ENCODE peak calls at places on chromosome 18, in ten cellular contexts. One of them, this sample, is unnamed.

GRCh38 chr18:66682855-66683322 is 79.0 kb upstream of the CDH19 start:
- DNase-seq in activated B cell treated with CpG ODN at 0.5 μM for 24 hours: no peak
- DNase-seq in progenitor cell of endocrine pancreas: no peak
- DNase-seq in stomach: no peak
- DNase-seq in foreskin keratinocyte: no peak
- DNase-seq in thoracic aorta: no peak
- DNase-seq in heart left ventricle: no peak
- DNase-seq in CD8-positive, alpha-beta T cell: no peak
- DNase-seq in tibial nerve: no peak
- DNase-seq in astrocyte of the spinal cord: peak
- DNase-seq in this sample: no peak

GRCh38 chr18:52484977-52485376 is 145.0 kb downstream of the DCC start:
- DNase-seq in stomach: no peak
- DNase-seq in tibial nerve: no peak
- DNase-seq in heart left ventricle: no peak
- DNase-seq in thoracic aorta: no peak
- DNase-seq in progenitor cell of endocrine pancreas: no peak
- DNase-seq in astrocyte of the spinal cord: no peak
- DNase-seq in activated B cell treated with CpG ODN at 0.5 μM for 24 hours: no peak
- DNase-seq in foreskin keratinocyte: no peak
- DNase-seq in CD8-positive, alpha-beta T cell: no peak
- DNase-seq in this sample: no peak

GRCh38 chr18:46868171-46868921 is 49.0 kb downstream of the PIAS2 start:
- DNase-seq in thoracic aorta: no peak
- DNase-seq in stomach: no peak
- DNase-seq in astrocyte of the spinal cord: no peak
- DNase-seq in tibial nerve: no peak
- DNase-seq in activated B cell treated with CpG ODN at 0.5 μM for 24 hours: no peak
- DNase-seq in heart left ventricle: no peak
- DNase-seq in progenitor cell of endocrine pancreas: no peak
- DNase-seq in CD8-positive, alpha-beta T cell: no peak
- DNase-seq in foreskin keratinocyte: no peak
- DNase-seq in this sample: no peak

GRCh38 chr18:3256693-3257626 is 5.0 kb upstream of the MYL12B start:
- DNase-seq in tibial nerve: no peak
- DNase-seq in activated B cell treated with CpG ODN at 0.5 μM for 24 hours: no peak
- DNase-seq in CD8-positive, alpha-beta T cell: no peak
- DNase-seq in stomach: peak
- DNase-seq in progenitor cell of endocrine pancreas: no peak
- DNase-seq in astrocyte of the spinal cord: peak
- DNase-seq in thoracic aorta: no peak
- DNase-seq in heart left ventricle: no peak
- DNase-seq in foreskin keratinocyte: no peak
- DNase-seq in this sample: no peak

GRCh38 chr18:10051877-10052631 is 138.2 kb downstream of the VAPA start:
- DNase-seq in progenitor cell of endocrine pancreas: no peak
- DNase-seq in CD8-positive, alpha-beta T cell: no peak
- DNase-seq in astrocyte of the spinal cord: peak
- DNase-seq in heart left ventricle: peak
- DNase-seq in thoracic aorta: no peak
- DNase-seq in foreskin keratinocyte: no peak
- DNase-seq in activated B cell treated with CpG ODN at 0.5 μM for 24 hours: no peak
- DNase-seq in stomach: peak
- DNase-seq in tibial nerve: peak
- DNase-seq in this sample: no peak

GRCh38 chr18:76251691-76252090 is 243.4 kb downstream of the ZNF516 start:
- DNase-seq in tibial nerve: no peak
- DNase-seq in activated B cell treated with CpG ODN at 0.5 μM for 24 hours: no peak
- DNase-seq in progenitor cell of endocrine pancreas: no peak
- DNase-seq in foreskin keratinocyte: no peak
- DNase-seq in stomach: no peak
- DNase-seq in CD8-positive, alpha-beta T cell: no peak
- DNase-seq in heart left ventricle: no peak
- DNase-seq in thoracic aorta: no peak
- DNase-seq in astrocyte of the spinal cord: no peak
- DNase-seq in this sample: no peak

GRCh38 chr18:45121146-45121545 is 440.5 kb downstream of the SETBP1 start:
- DNase-seq in heart left ventricle: no peak
- DNase-seq in thoracic aorta: no peak
- DNase-seq in activated B cell treated with CpG ODN at 0.5 μM for 24 hours: no peak
- DNase-seq in astrocyte of the spinal cord: no peak
- DNase-seq in stomach: no peak
- DNase-seq in foreskin keratinocyte: no peak
- DNase-seq in progenitor cell of endocrine pancreas: no peak
- DNase-seq in tibial nerve: no peak
- DNase-seq in CD8-positive, alpha-beta T cell: no peak
- DNase-seq in this sample: no peak

GRCh38 chr18:59232309-59233016 is 12.5 kb downstream of the GRP start:
- DNase-seq in tibial nerve: no peak
- DNase-seq in activated B cell treated with CpG ODN at 0.5 μM for 24 hours: no peak
- DNase-seq in heart left ventricle: no peak
- DNase-seq in astrocyte of the spinal cord: no peak
- DNase-seq in progenitor cell of endocrine pancreas: no peak
- DNase-seq in stomach: no peak
- DNase-seq in CD8-positive, alpha-beta T cell: no peak
- DNase-seq in foreskin keratinocyte: peak
- DNase-seq in thoracic aorta: no peak
- DNase-seq in this sample: no peak

GRCh38 chr18:67104700-67105284 is 411.7 kb downstream of the DSEL start:
- DNase-seq in activated B cell treated with CpG ODN at 0.5 μM for 24 hours: no peak
- DNase-seq in astrocyte of the spinal cord: peak
- DNase-seq in foreskin keratinocyte: peak
- DNase-seq in progenitor cell of endocrine pancreas: peak
- DNase-seq in CD8-positive, alpha-beta T cell: peak
- DNase-seq in thoracic aorta: peak
- DNase-seq in heart left ventricle: peak
- DNase-seq in tibial nerve: peak
- DNase-seq in stomach: peak
- DNase-seq in this sample: peak

GRCh38 chr18:48790226-48790863 is 160.4 kb downstream of the SMAD7 start:
- DNase-seq in stomach: peak
- DNase-seq in progenitor cell of endocrine pancreas: no peak
- DNase-seq in tibial nerve: peak
- DNase-seq in activated B cell treated with CpG ODN at 0.5 μM for 24 hours: peak
- DNase-seq in thoracic aorta: peak
- DNase-seq in astrocyte of the spinal cord: peak
- DNase-seq in foreskin keratinocyte: no peak
- DNase-seq in CD8-positive, alpha-beta T cell: no peak
- DNase-seq in heart left ventricle: peak
- DNase-seq in this sample: no peak

GRCh38 chr18:34978953-34979608 is 62.1 kb upstream of the MAPRE2 start:
- DNase-seq in heart left ventricle: peak
- DNase-seq in tibial nerve: no peak
- DNase-seq in thoracic aorta: peak
- DNase-seq in astrocyte of the spinal cord: peak
- DNase-seq in CD8-positive, alpha-beta T cell: peak
- DNase-seq in stomach: peak
- DNase-seq in foreskin keratinocyte: peak
- DNase-seq in progenitor cell of endocrine pancreas: peak
- DNase-seq in activated B cell treated with CpG ODN at 0.5 μM for 24 hours: peak
- DNase-seq in this sample: no peak

GRCh38 chr18:34097312-34097711 is 127.4 kb downstream of the NOL4 start:
- DNase-seq in heart left ventricle: no peak
- DNase-seq in progenitor cell of endocrine pancreas: no peak
- DNase-seq in foreskin keratinocyte: no peak
- DNase-seq in CD8-positive, alpha-beta T cell: no peak
- DNase-seq in astrocyte of the spinal cord: no peak
- DNase-seq in stomach: no peak
- DNase-seq in thoracic aorta: no peak
- DNase-seq in activated B cell treated with CpG ODN at 0.5 μM for 24 hours: no peak
- DNase-seq in tibial nerve: no peak
- DNase-seq in this sample: no peak

GRCh38 chr18:32711862-32712261 is 61.0 kb downstream of the KLHL14 start:
- DNase-seq in stomach: no peak
- DNase-seq in foreskin keratinocyte: no peak
- DNase-seq in CD8-positive, alpha-beta T cell: no peak
- DNase-seq in progenitor cell of endocrine pancreas: no peak
- DNase-seq in astrocyte of the spinal cord: no peak
- DNase-seq in tibial nerve: no peak
- DNase-seq in thoracic aorta: no peak
- DNase-seq in heart left ventricle: no peak
- DNase-seq in activated B cell treated with CpG ODN at 0.5 μM for 24 hours: no peak
- DNase-seq in this sample: no peak

GRCh38 chr18:32712860-32713259 is 60.0 kb downstream of the KLHL14 start:
- DNase-seq in progenitor cell of endocrine pancreas: no peak
- DNase-seq in CD8-positive, alpha-beta T cell: no peak
- DNase-seq in tibial nerve: no peak
- DNase-seq in foreskin keratinocyte: no peak
- DNase-seq in heart left ventricle: no peak
- DNase-seq in thoracic aorta: no peak
- DNase-seq in activated B cell treated with CpG ODN at 0.5 μM for 24 hours: no peak
- DNase-seq in stomach: no peak
- DNase-seq in astrocyte of the spinal cord: no peak
- DNase-seq in this sample: no peak

GRCh38 chr18:32717151-32717550 is 55.7 kb downstream of the KLHL14 start:
- DNase-seq in foreskin keratinocyte: no peak
- DNase-seq in activated B cell treated with CpG ODN at 0.5 μM for 24 hours: no peak
- DNase-seq in astrocyte of the spinal cord: no peak
- DNase-seq in tibial nerve: no peak
- DNase-seq in thoracic aorta: no peak
- DNase-seq in heart left ventricle: no peak
- DNase-seq in CD8-positive, alpha-beta T cell: no peak
- DNase-seq in progenitor cell of endocrine pancreas: no peak
- DNase-seq in stomach: no peak
- DNase-seq in this sample: no peak

DNA sequence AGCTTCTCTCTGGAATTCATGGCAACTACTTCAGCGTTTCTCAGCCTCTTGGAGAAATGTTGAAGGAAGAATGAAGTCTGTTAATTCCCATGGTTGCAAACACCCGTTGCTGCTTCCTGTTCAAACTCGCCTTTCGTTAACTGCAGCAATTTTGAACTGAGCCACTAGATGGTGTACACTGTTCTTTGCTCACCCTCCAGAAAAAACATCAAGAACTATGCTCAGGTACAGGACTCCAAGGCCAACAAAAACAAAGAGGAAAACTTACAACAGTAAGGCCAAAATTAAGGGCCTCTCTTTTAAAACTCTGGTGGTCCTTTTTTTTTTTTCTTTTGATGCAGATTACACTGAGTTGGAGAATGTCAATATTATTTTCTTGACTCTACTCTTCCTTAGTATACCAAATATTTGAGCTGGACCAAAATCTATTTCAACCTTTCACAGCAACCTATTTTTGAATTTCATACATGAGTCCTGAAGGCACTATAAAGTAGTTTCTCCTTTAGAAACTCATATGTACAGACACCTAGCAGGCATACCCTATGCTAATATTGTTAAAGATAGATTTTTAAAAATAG is 58.2 kb downstream of the KLHL14 start:
- DNase-seq in CD8-positive, alpha-beta T cell: no peak
- DNase-seq in tibial nerve: no peak
- DNase-seq in astrocyte of the spinal cord: peak
- DNase-seq in heart left ventricle: peak
- DNase-seq in foreskin keratinocyte: peak
- DNase-seq in progenitor cell of endocrine pancreas: peak
- DNase-seq in stomach: peak
- DNase-seq in thoracic aorta: no peak
- DNase-seq in activated B cell treated with CpG ODN at 0.5 μM for 24 hours: no peak
- DNase-seq in this sample: no peak
- TF ChIP-seq CTCF in CD8-positive, alpha-beta T cell: peak
- TF ChIP-seq CTCF in tibial nerve: peak
- TF ChIP-seq CTCF in astrocyte of the spinal cord: peak
- TF ChIP-seq CTCF in heart left ventricle: peak
- TF ChIP-seq CTCF in foreskin keratinocyte: peak
- TF ChIP-seq CTCF in progenitor cell of endocrine pancreas: peak
- TF ChIP-seq CTCF in stomach: peak
- TF ChIP-seq CTCF in thoracic aorta: peak
- TF ChIP-seq CTCF in activated B cell treated with CpG ODN at 0.5 μM for 24 hours: peak
- TF ChIP-seq CTCF in this sample: peak

GRCh38 chr18:55384551-55385275 is 203.3 kb downstream of the TCF4 start:
- DNase-seq in thoracic aorta: no peak
- DNase-seq in CD8-positive, alpha-beta T cell: no peak
- DNase-seq in stomach: no peak
- DNase-seq in tibial nerve: no peak
- DNase-seq in foreskin keratinocyte: peak
- DNase-seq in progenitor cell of endocrine pancreas: no peak
- DNase-seq in activated B cell treated with CpG ODN at 0.5 μM for 24 hours: no peak
- DNase-seq in astrocyte of the spinal cord: peak
- DNase-seq in heart left ventricle: no peak
- DNase-seq in this sample: no peak
- TF ChIP-seq CTCF in thoracic aorta: no peak
- TF ChIP-seq CTCF in CD8-positive, alpha-beta T cell: no peak
- TF ChIP-seq CTCF in stomach: no peak
- TF ChIP-seq CTCF in tibial nerve: peak
- TF ChIP-seq CTCF in foreskin keratinocyte: peak
- TF ChIP-seq CTCF in progenitor cell of endocrine pancreas: peak
- TF ChIP-seq CTCF in activated B cell treated with CpG ODN at 0.5 μM for 24 hours: no peak
- TF ChIP-seq CTCF in astrocyte of the spinal cord: peak
- TF ChIP-seq CTCF in heart left ventricle: peak
- TF ChIP-seq CTCF in this sample: peak

GRCh38 chr18:27361477-27361876 is 176.4 kb upstream of the CHST9 start:
- DNase-seq in foreskin keratinocyte: no peak
- DNase-seq in activated B cell treated with CpG ODN at 0.5 μM for 24 hours: no peak
- DNase-seq in progenitor cell of endocrine pancreas: no peak
- DNase-seq in astrocyte of the spinal cord: no peak
- DNase-seq in heart left ventricle: no peak
- DNase-seq in tibial nerve: no peak
- DNase-seq in stomach: no peak
- DNase-seq in thoracic aorta: no peak
- DNase-seq in CD8-positive, alpha-beta T cell: no peak
- DNase-seq in this sample: no peak

GRCh38 chr18:27366151-27366550 is 181.0 kb upstream of the CHST9 start:
- DNase-seq in CD8-positive, alpha-beta T cell: no peak
- DNase-seq in heart left ventricle: no peak
- DNase-seq in foreskin keratinocyte: no peak
- DNase-seq in astrocyte of the spinal cord: no peak
- DNase-seq in tibial nerve: no peak
- DNase-seq in thoracic aorta: no peak
- DNase-seq in activated B cell treated with CpG ODN at 0.5 μM for 24 hours: no peak
- DNase-seq in progenitor cell of endocrine pancreas: no peak
- DNase-seq in stomach: no peak
- DNase-seq in this sample: no peak

GRCh38 chr18:27363918-27364317 is 178.8 kb upstream of the CHST9 start:
- DNase-seq in CD8-positive, alpha-beta T cell: no peak
- DNase-seq in tibial nerve: no peak
- DNase-seq in foreskin keratinocyte: no peak
- DNase-seq in thoracic aorta: no peak
- DNase-seq in progenitor cell of endocrine pancreas: no peak
- DNase-seq in activated B cell treated with CpG ODN at 0.5 μM for 24 hours: no peak
- DNase-seq in astrocyte of the spinal cord: peak
- DNase-seq in heart left ventricle: no peak
- DNase-seq in stomach: no peak
- DNase-seq in this sample: no peak
- TF ChIP-seq CTCF in CD8-positive, alpha-beta T cell: no peak
- TF ChIP-seq CTCF in tibial nerve: no peak
- TF ChIP-seq CTCF in foreskin keratinocyte: peak
- TF ChIP-seq CTCF in thoracic aorta: no peak
- TF ChIP-seq CTCF in progenitor cell of endocrine pancreas: peak
- TF ChIP-seq CTCF in activated B cell treated with CpG ODN at 0.5 μM for 24 hours: no peak
- TF ChIP-seq CTCF in astrocyte of the spinal cord: peak
- TF ChIP-seq CTCF in heart left ventricle: peak
- TF ChIP-seq CTCF in stomach: no peak
- TF ChIP-seq CTCF in this sample: peak

DNA sequence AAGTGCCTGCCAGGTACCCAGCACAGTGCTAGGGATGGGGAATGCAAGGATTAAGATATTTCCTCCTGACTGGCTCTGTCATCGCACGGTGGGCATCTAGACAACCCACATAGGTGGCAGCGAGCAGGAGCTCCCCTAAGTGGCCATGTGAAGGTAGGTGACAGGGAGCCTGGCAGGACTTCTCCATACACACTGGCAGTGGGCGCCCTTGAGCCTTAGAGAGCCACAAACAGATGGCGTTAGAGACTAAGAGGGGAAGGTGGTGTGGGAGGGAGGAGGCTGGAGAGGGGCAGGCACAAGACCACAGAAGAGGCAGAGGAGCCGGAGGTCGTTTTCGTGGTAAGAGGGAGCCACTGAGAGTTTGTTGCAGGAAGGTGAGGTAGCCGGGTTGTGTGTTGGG is 15.2 kb downstream of the PRELID3A start:
- DNase-seq in CD8-positive, alpha-beta T cell: no peak
- DNase-seq in astrocyte of the spinal cord: no peak
- DNase-seq in activated B cell treated with CpG ODN at 0.5 μM for 24 hours: no peak
- DNase-seq in progenitor cell of endocrine pancreas: no peak
- DNase-seq in stomach: no peak
- DNase-seq in foreskin keratinocyte: no peak
- DNase-seq in thoracic aorta: no peak
- DNase-seq in tibial nerve: no peak
- DNase-seq in heart left ventricle: no peak
- DNase-seq in this sample: no peak
- TF ChIP-seq CTCF in CD8-positive, alpha-beta T cell: no peak
- TF ChIP-seq CTCF in astrocyte of the spinal cord: peak
- TF ChIP-seq CTCF in activated B cell treated with CpG ODN at 0.5 μM for 24 hours: no peak
- TF ChIP-seq CTCF in progenitor cell of endocrine pancreas: no peak
- TF ChIP-seq CTCF in stomach: no peak
- TF ChIP-seq CTCF in foreskin keratinocyte: peak
- TF ChIP-seq CTCF in thoracic aorta: no peak
- TF ChIP-seq CTCF in tibial nerve: no peak
- TF ChIP-seq CTCF in heart left ventricle: no peak
- TF ChIP-seq CTCF in this sample: no peak

This sample was measured in mesothelial cell of epicardium.